ENCODE peak calls at places on chromosomes 2 and 18, in ten cellular contexts. F is neural crest cell, Y is glutamatergic neuron, C is AG09319, B is prostate gland, E is heart left ventricle, U is gastrocnemius medialis, X is HFFc6, M is thyroid gland, A is astrocyte of the cerebellum. N is an unnamed sample.

GRCh38 chr2:105545731-105546622 is 147.1 kb upstream of the FHL2 start:
- DNase-seq in F (peak), Y (peak), C (peak), B (peak), E (peak), U (peak), X (peak), M (peak), A (peak), N (peak)

GRCh38 chr2:217920879-217921603 is 81.8 kb downstream of the TNS1 start:
- DNase-seq in F (no peak), Y (no peak), C (no peak), B (no peak), E (peak), U (peak), X (no peak), M (peak), A (no peak), N (no peak)

GRCh38 chr2:38960609-38961320 is 71.1 kb downstream of the ARHGEF33 start:
- DNase-seq in F (no peak), Y (peak), C (no peak), B (no peak), E (no peak), U (no peak), X (no peak), M (peak), A (no peak), N (no peak)

GRCh38 chr18:46155652-46156051 is 51.5 kb downstream of the HAUS1 start:
- DNase-seq in F (no peak), Y (no peak), C (peak), B (no peak), E (no peak), U (no peak), X (peak), M (no peak), A (peak), N (no peak)

GRCh38 chr2:45046786-45047185 is 37.5 kb upstream of the SIX2 start:
- DNase-seq in F (no peak), Y (no peak), C (no peak), B (no peak), E (no peak), U (no peak), X (no peak), M (no peak), A (peak), N (no peak)

GRCh38 chr2:28661589-28662001 is 90.0 kb upstream of the PPP1CB start:
- DNase-seq in F (no peak), Y (no peak), C (peak), B (peak), E (peak), U (peak), X (peak), M (peak), A (no peak), N (no peak)

GRCh38 chr18:76490701-76491171 is 4.3 kb downstream of the ZNF516 start:
- DNase-seq in F (peak), Y (peak), C (no peak), B (peak), E (no peak), U (peak), X (no peak), M (peak), A (no peak), N (peak)

GRCh38 chr2:30979822-30980245 is 158.4 kb downstream of the GALNT14 start:
- DNase-seq in F (no peak), Y (no peak), C (peak), B (peak), E (no peak), U (peak), X (peak), M (no peak), A (no peak), N (no peak)

GRCh38 chr2:14363137-14363536 is 269.4 kb upstream of the LRATD1 start:
- DNase-seq in F (no peak), Y (no peak), C (no peak), B (no peak), E (no peak), U (no peak), X (no peak), M (no peak), A (no peak), N (no peak)

GRCh38 chr18:506801-507200 is 6.3 kb upstream of the COLEC12 start:
- DNase-seq in F (no peak), Y (no peak), C (no peak), B (no peak), E (no peak), U (no peak), X (no peak), M (no peak), A (no peak), N (no peak)

GRCh38 chr2:157874997-157875719 is 972 bp downstream of the ACVR1 start:
- DNase-seq in F (no peak), Y (peak), C (peak), B (peak), E (no peak), U (peak), X (peak), M (peak), A (peak), N (peak)

GRCh38 chr2:43333656-43334144 is 107.3 kb upstream of the ZFP36L2 start:
- DNase-seq in F (no peak), Y (no peak), C (peak), B (no peak), E (no peak), U (peak), X (no peak), M (no peak), A (no peak), N (no peak)

GRCh38 chr2:131154071-131154531 is 49.0 kb downstream of the PLEKHB2 start:
- DNase-seq in F (peak), Y (peak), C (peak), B (peak), E (peak), U (no peak), X (peak), M (peak), A (peak), N (peak)

GRCh38 chr2:190379249-190379964 is 28.7 kb upstream of the MFSD6 start:
- DNase-seq in F (no peak), Y (no peak), C (no peak), B (no peak), E (no peak), U (no peak), X (no peak), M (no peak), A (no peak), N (no peak)

GRCh38 chr2:239195318-239195871 is 205.4 kb downstream of the HDAC4 start:
- DNase-seq in F (peak), Y (peak), C (no peak), B (no peak), E (no peak), U (no peak), X (no peak), M (no peak), A (no peak), N (peak)

GRCh38 chr2:239193426-239193825 is 207.4 kb downstream of the HDAC4 start:
- DNase-seq in F (no peak), Y (peak), C (no peak), B (no peak), E (no peak), U (peak), X (no peak), M (peak), A (no peak), N (peak)

GRCh38 chr2:239192975-239193374 is 207.8 kb downstream of the HDAC4 start:
- DNase-seq in F (no peak), Y (peak), C (no peak), B (no peak), E (no peak), U (no peak), X (no peak), M (no peak), A (no peak), N (no peak)

GRCh38 chr2:239194731-239195317 is 206.0 kb downstream of the HDAC4 start:
- DNase-seq in F (no peak), Y (peak), C (no peak), B (no peak), E (no peak), U (no peak), X (no peak), M (no peak), A (no peak), N (peak)

GRCh38 chr2:239193925-239194687 is 206.7 kb downstream of the HDAC4 start:
- DNase-seq in F (no peak), Y (peak), C (no peak), B (no peak), E (no peak), U (peak), X (no peak), M (no peak), A (no peak), N (peak)
- TF ChIP-seq CTCF in F (peak), Y (no peak), C (peak), B (no peak), E (no peak), U (no peak), X (peak), M (no peak), A (peak), N (no peak)

GRCh38 chr18:71784777-71785176 is 759.4 kb downstream of the CBLN2 start:
- DNase-seq in F (no peak), Y (no peak), C (no peak), B (no peak), E (no peak), U (no peak), X (no peak), M (no peak), A (no peak), N (no peak)
- TF ChIP-seq CTCF in F (peak), Y (peak), C (no peak), B (peak), E (no peak), U (no peak), X (no peak), M (no peak), A (peak), N (peak)

GRCh38 chr2:173955004-173955403 is 10.2 kb downstream of the SP3 start:
- DNase-seq in F (no peak), Y (no peak), C (no peak), B (no peak), E (no peak), U (no peak), X (no peak), M (no peak), A (no peak), N (no peak)

GRCh38 chr2:173953047-173953424 is 12.1 kb downstream of the SP3 start:
- DNase-seq in F (no peak), Y (no peak), C (no peak), B (no peak), E (no peak), U (no peak), X (no peak), M (no peak), A (no peak), N (no peak)

GRCh38 chr2:173955867-173956266 is 9.3 kb downstream of the SP3 start:
- DNase-seq in F (no peak), Y (no peak), C (no peak), B (no peak), E (no peak), U (no peak), X (no peak), M (no peak), A (no peak), N (no peak)

GRCh38 chr2:173948827-173949226 is 16.3 kb downstream of the SP3 start:
- DNase-seq in F (no peak), Y (no peak), C (no peak), B (no peak), E (no peak), U (no peak), X (no peak), M (no peak), A (no peak), N (no peak)

DNA sequence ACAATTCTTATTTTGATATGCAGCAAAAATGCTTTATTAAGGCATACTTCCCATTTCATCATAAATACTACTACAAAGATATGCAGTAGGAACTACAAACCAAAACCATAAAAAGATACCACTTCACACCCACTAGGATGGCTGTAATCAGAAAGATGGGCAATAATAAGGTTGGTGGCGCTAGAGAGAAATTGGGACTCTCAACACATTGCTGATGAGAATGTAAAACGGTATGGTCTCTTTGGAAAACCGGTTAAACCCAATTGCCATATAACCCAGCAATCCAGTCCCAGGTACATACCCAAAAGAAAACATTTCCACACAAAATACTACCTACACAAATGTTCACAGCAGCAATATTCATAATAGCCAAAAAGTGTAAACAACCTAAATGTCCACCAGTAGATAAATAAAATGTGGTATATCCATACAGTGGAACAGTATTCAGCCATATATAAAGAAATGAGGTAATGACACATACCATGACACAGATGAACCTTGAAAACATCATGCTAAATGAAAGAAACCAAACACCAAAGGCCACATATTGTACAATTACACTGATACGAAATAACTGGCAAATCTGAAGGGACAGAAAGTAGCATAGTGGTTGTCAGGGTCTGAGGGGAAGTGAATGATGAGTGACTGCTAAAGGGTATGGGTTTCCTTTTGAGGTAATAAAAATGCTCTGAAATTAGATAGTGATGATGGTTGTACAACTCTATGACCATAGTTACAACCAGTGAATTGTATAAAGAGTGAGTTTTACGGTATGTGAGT is 12.7 kb downstream of the SP3 start:
- DNase-seq in F (no peak), Y (no peak), C (no peak), B (no peak), E (no peak), U (no peak), X (no peak), M (no peak), A (no peak), N (no peak)
- TF ChIP-seq CTCF in F (no peak), Y (no peak), C (no peak), B (no peak), E (no peak), U (no peak), X (peak), M (no peak), A (no peak), N (no peak)

GRCh38 chr2:85148190-85148589 is 15.0 kb downstream of the TCF7L1 start:
- DNase-seq in F (no peak), Y (no peak), C (no peak), B (no peak), E (no peak), U (no peak), X (no peak), M (no peak), A (no peak), N (no peak)
- TF ChIP-seq CTCF in F (no peak), Y (no peak), C (no peak), B (no peak), E (no peak), U (peak), X (peak), M (no peak), A (no peak), N (no peak)

GRCh38 chr18:44320619-44321460 is 359.8 kb upstream of the SETBP1 start:
- DNase-seq in F (no peak), Y (no peak), C (no peak), B (no peak), E (no peak), U (no peak), X (no peak), M (no peak), A (no peak), N (no peak)
- TF ChIP-seq CTCF in F (no peak), Y (no peak), C (no peak), B (no peak), E (no peak), U (no peak), X (no peak), M (no peak), A (no peak), N (no peak)

GRCh38 chr2:178193823-178194599 is at the start of gene OSBPL6:
- DNase-seq in F (peak), Y (peak), C (peak), B (peak), E (peak), U (peak), X (peak), M (peak), A (peak), N (peak)
- TF ChIP-seq CTCF in F (peak), Y (peak), C (no peak), B (no peak), E (no peak), U (no peak), X (peak), M (peak), A (no peak), N (peak)

DNA sequence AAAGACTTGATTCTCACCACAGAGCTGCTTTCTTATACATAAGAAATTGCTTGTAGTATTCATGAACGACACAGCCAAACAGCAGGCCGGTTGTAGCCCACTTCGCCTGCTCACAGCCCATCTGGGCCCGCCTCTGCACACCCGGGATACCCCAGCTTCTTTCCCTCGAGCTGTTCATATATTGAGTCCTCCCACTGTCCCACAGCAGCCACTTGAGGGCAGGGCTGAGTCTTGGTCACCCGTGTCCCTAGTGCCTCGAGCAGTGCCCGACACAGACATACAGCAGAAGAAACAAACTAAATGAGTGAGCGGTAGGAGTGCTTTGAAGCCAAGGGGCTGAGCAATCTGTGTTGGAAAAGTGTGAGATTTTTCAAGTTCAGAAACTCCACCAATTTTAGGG is 251.4 kb downstream of the KLHL29 start:
- DNase-seq in F (no peak), Y (no peak), C (no peak), B (no peak), E (peak), U (peak), X (peak), M (peak), A (no peak), N (no peak)
- TF ChIP-seq CTCF in F (peak), Y (no peak), C (peak), B (no peak), E (no peak), U (peak), X (peak), M (no peak), A (peak), N (no peak)

GRCh38 chr2:112198780-112199179 is 56.1 kb downstream of the ZC3H8 start:
- DNase-seq in F (no peak), Y (no peak), C (peak), B (no peak), E (no peak), U (no peak), X (no peak), M (no peak), A (no peak), N (no peak)
- TF ChIP-seq CTCF in F (no peak), Y (no peak), C (no peak), B (no peak), E (no peak), U (no peak), X (no peak), M (no peak), A (no peak), N (no peak)